ENCODE peak calls at places on chromosomes 16 and 17, in four cellular contexts. T is GM12865, N is WTC11, R is ACHN. A is an unnamed sample.

GRCh38 chr17:74742153-74742515 is 5.1 kb downstream of the RAB37 start:
- DNase-seq in N (no peak), R (no peak), T (peak; percentile 90), A (no peak)

GRCh38 chr17:15490634-15491261 is 23.3 kb upstream of the CDRT4 start:
- DNase-seq in T (no peak), R (no peak), N (peak; percentile 56), A (peak; percentile 61)

GRCh38 chr17:43114101-43114691 is 11.0 kb downstream of the BRCA1 start:
- DNase-seq in N (no peak), T (no peak), R (peak; percentile 71), A (no peak)

GRCh38 chr16:1667916-1668315 is 10.2 kb upstream of the JPT2 start:
- DNase-seq in N (no peak), T (no peak), R (no peak), A (no peak)

GRCh38 chr16:65119905-65120341 is 1.9 kb downstream of the CDH11 start:
- DNase-seq in R (no peak), N (no peak), T (no peak), A (no peak)

GRCh38 chr17:78108726-78109488 is 19.6 kb downstream of the TMC6 start:
- DNase-seq in N (no peak), T (no peak), R (no peak), A (no peak)

GRCh38 chr16:10620120-10620519 is 39.7 kb upstream of the EMP2 start:
- DNase-seq in N (no peak), R (no peak), T (no peak), A (no peak)

GRCh38 chr17:15323147-15323546 is 18.2 kb downstream of the TEKT3 start:
- DNase-seq in R (no peak), T (no peak), N (no peak), A (no peak)

GRCh38 chr17:82237746-82238561 is 9.1 kb downstream of the SLC16A3 start:
- DNase-seq in T (no peak), N (no peak), R (no peak), A (no peak)